ENCODE peak calls at places on chromosomes 1 and 21, in seven cellular contexts. R is stomach, D is fibroblast of mammary gland, Z is Peyer's patch, F is IMR-90, O is skeletal muscle cell, A is AG04450. L is an unnamed sample.

GRCh38 chr1:175208773-175209492 is 16.4 kb upstream of the KIAA0040 start:
- DNase-seq in F (no peak), D (no peak), Z (no peak), A (no peak), O (no peak), R (no peak), L (no peak)

GRCh38 chr1:33155877-33156538 is 25.8 kb downstream of the TRIM62 start:
- DNase-seq in O (no peak), F (no peak), D (no peak), R (no peak), A (no peak), Z (no peak), L (no peak)

GRCh38 chr1:57440096-57440495 is 16.2 kb upstream of the DAB1 start:
- DNase-seq in F (no peak), R (no peak), Z (no peak), D (no peak), A (no peak), O (no peak), L (no peak)

GRCh38 chr1:17371896-17372295 is at the start of gene PADI6:
- DNase-seq in O (no peak), R (no peak), Z (no peak), A (no peak), D (no peak), F (no peak), L (no peak)

GRCh38 chr1:76430532-76430931 is 356.0 kb downstream of the ST6GALNAC3 start:
- DNase-seq in R (no peak), F (no peak), D (no peak), A (no peak), O (no peak), Z (no peak), L (no peak)

GRCh38 chr1:174692313-174692712 is 244.5 kb downstream of the GPR52 start:
- DNase-seq in F (peak), D (peak), A (peak), R (no peak), O (peak), Z (no peak), L (peak)

GRCh38 chr1:53470155-53470554 is 11.0 kb downstream of the DMRTB1 start:
- DNase-seq in Z (peak), D (peak), F (peak), R (peak), O (peak), A (peak), L (peak)

GRCh38 chr1:205711105-205712048 is 31.1 kb upstream of the SLC45A3 start:
- DNase-seq in Z (no peak), D (peak), F (peak), A (peak), R (peak), O (peak), L (peak)

GRCh38 chr1:3075666-3076387 is 6.8 kb downstream of the PRDM16 start:
- DNase-seq in O (no peak), A (no peak), R (no peak), D (no peak), F (no peak), Z (no peak), L (no peak)
- H3K4me3 ChIP-seq in O (no peak), A (no peak), R (no peak), D (no peak), F (no peak), Z (no peak), L (peak)

GRCh38 chr1:81446006-81446669 is 354.6 kb upstream of the ADGRL2 start:
- DNase-seq in O (no peak), D (no peak), A (no peak), R (peak), Z (no peak), F (no peak), L (no peak)
- H3K4me3 ChIP-seq in O (no peak), D (no peak), A (no peak), R (no peak), Z (no peak), F (no peak), L (no peak)

GRCh38 chr1:54510715-54511270 is 37.2 kb upstream of the ACOT11 start:
- DNase-seq in F (no peak), A (no peak), R (no peak), Z (no peak), D (no peak), O (no peak), L (no peak)
- H3K4me3 ChIP-seq in F (no peak), A (no peak), R (no peak), Z (no peak), D (no peak), O (no peak), L (no peak)

DNA sequence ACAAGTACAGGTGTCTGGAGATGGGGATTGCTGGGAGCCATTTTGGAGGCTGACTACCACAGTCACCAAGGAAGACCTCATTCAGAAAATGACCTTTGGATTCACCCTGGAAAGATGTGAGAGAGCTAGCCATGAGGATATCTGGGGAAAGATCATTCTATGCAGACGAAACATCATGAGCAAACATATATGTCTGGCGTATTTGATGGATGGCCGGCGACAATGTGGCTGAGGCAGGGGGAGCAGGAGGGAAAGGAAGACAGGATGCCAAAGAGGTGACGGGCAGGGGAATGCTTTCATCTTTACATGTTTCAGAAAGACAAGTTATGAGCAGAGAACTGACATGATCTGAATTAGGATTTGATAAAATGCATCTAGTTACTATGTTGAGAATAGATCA is 61.5 kb upstream of the SOX13 start:
- DNase-seq in D (no peak), F (no peak), Z (no peak), R (no peak), O (no peak), A (no peak), L (no peak)
- H3K4me3 ChIP-seq in D (no peak), F (no peak), Z (no peak), R (no peak), O (no peak), A (no peak), L (no peak)

GRCh38 chr21:29725025-29725736 is 214.6 kb downstream of the GRIK1 start:
- DNase-seq in O (no peak), Z (no peak), R (no peak), A (no peak), D (no peak), F (no peak), L (no peak)

GRCh38 chr21:29721964-29722363 is 217.8 kb downstream of the GRIK1 start:
- DNase-seq in Z (no peak), D (no peak), A (no peak), O (no peak), R (no peak), F (no peak), L (no peak)

GRCh38 chr21:29730281-29730680 is 209.5 kb downstream of the GRIK1 start:
- DNase-seq in F (no peak), D (no peak), Z (no peak), R (no peak), O (no peak), A (no peak), L (peak)

GRCh38 chr21:29721242-29721641 is 218.6 kb downstream of the GRIK1 start:
- DNase-seq in Z (no peak), R (no peak), A (no peak), O (no peak), D (no peak), F (no peak), L (no peak)

GRCh38 chr21:29726061-29726460 is 213.7 kb downstream of the GRIK1 start:
- DNase-seq in A (no peak), F (no peak), R (no peak), Z (no peak), O (no peak), D (no peak), L (no peak)
- H3K4me3 ChIP-seq in A (no peak), F (no peak), R (no peak), Z (no peak), O (no peak), D (no peak), L (no peak)

DNA sequence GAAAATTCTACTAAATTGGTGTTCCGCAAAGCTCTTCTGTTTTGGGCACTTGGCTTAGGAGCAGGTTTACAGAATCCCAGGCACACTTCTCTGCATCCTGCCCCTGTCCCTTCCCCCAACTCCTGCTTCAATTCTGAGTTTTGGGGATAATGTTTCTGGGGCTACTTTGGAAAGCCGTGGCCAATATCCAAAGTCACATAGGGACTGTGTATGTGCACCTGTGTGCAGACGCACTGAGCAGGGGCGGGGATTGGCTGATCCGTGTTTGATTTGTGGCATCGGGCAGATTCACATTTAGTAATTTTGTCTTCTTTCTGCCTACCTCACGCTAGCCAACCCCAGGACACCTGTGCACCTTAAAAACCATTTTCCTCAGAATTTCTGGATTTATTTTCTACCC is 491.9 kb downstream of the SIPA1L2 start:
- DNase-seq in O (no peak), A (no peak), D (no peak), Z (no peak), R (no peak), F (no peak), L (no peak)
- H3K4me3 ChIP-seq in O (no peak), A (no peak), D (no peak), Z (no peak), R (no peak), F (no peak), L (no peak)

GRCh38 chr1:6423321-6423999 is 1.1 kb upstream of the ESPN start:
- DNase-seq in D (peak), F (no peak), R (peak), A (no peak), Z (peak), O (no peak), L (peak)
- H3K4me3 ChIP-seq in D (no peak), F (no peak), R (no peak), A (no peak), Z (peak), O (no peak), L (no peak)

DNA sequence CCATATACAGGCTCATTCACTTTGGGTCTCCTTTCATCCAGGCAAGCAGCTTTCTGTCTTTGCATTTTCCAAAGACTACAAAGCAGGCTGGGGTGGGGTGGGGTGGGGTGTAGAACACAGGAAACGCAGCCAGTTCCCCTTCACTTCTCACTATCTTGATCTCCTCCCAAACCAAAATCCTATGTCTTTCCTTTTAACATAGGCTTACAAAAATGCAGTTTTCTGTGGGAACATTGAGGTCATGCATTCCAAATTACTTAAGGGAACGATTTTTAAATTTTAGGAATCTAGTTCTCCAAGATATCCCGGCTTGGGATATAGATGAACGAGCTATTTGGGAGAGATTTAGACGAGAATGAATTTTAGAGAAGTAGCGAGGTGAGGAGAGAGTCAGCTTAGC is 948 bp upstream of the STX12 start:
- DNase-seq in F (no peak), D (peak), Z (no peak), A (no peak), O (no peak), R (no peak), L (no peak)
- H3K4me3 ChIP-seq in F (peak), D (peak), Z (peak), A (peak), O (peak), R (peak), L (no peak)